ENCODE peak calls at places on chromosome 15, in seven cellular contexts. B is neural progenitor cell, T is GM23248, J is hepatocyte, L is MM.1S, X is HCT116, P is GM23338. Y is an unnamed sample.

GRCh38 chr15:75891895-75892294 is 11.8 kb upstream of the FBXO22 start:
- DNase-seq in B (no peak), T (peak; percentile 90), J (peak; percentile 45), L (no peak), X (no peak), P (no peak), Y (peak; percentile 52)

GRCh38 chr15:92025717-92026270 is 172.3 kb downstream of the SLCO3A1 start:
- DNase-seq in B (no peak), T (no peak), J (peak; percentile 49), L (no peak), X (no peak), P (no peak), Y (no peak)

GRCh38 chr15:100686725-100687488 is 84.5 kb downstream of the ASB7 start:
- DNase-seq in B (no peak), T (peak; percentile 88), J (no peak), L (no peak), X (no peak), P (no peak), Y (peak; percentile 90)

GRCh38 chr15:72315706-72316370 is 4.1 kb downstream of the CELF6 start:
- DNase-seq in B (no peak), T (no peak), J (peak; percentile 22), L (no peak), X (no peak), P (no peak), Y (no peak)

GRCh38 chr15:88902491-88902835 is 7.1 kb upstream of the HAPLN3 start:
- DNase-seq in B (no peak), T (no peak), J (no peak), L (no peak), X (no peak), P (no peak), Y (no peak)

GRCh38 chr15:55250392-55250791 is 39.2 kb downstream of the RAB27A start:
- DNase-seq in B (no peak), T (peak; percentile 87), J (peak; percentile 53), L (no peak), X (no peak), P (no peak), Y (peak; percentile 8)

GRCh38 chr15:38079236-38079635 is 144.8 kb downstream of the TMCO5A start:
- DNase-seq in B (no peak), T (no peak), J (no peak), L (no peak), X (no peak), P (no peak), Y (no peak)

GRCh38 chr15:101020451-101020850 is 101.3 kb downstream of the LRRK1 start:
- DNase-seq in B (no peak), T (no peak), J (no peak), L (no peak), X (no peak), P (no peak), Y (no peak)

DNA sequence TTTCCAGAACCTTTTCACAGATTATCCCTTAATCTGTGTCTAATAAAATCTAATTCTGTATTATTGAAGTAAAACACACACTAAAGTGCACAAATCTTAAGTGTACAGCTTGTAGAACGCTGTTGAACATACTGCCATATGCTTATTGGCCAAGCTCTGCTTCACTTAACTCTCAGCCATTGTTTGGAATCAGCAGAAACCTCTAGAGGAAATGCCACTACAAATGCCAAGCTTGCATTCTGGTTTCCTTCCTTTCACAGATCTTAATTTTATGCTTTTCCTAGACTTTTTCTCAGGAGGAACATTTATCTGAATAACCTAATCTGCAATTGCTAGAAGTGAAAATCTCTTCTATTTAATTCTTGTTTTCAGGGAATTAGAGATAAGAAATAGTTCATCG is 10.1 kb downstream of the MNS1 start:
- DNase-seq in B (no peak), T (no peak), J (no peak), L (no peak), X (no peak), P (no peak), Y (no peak)
- TF ChIP-seq EZH2phosphoT487 in B (no peak), T (no peak), J (no peak), L (no peak), X (no peak), P (no peak), Y (no peak)

DNA sequence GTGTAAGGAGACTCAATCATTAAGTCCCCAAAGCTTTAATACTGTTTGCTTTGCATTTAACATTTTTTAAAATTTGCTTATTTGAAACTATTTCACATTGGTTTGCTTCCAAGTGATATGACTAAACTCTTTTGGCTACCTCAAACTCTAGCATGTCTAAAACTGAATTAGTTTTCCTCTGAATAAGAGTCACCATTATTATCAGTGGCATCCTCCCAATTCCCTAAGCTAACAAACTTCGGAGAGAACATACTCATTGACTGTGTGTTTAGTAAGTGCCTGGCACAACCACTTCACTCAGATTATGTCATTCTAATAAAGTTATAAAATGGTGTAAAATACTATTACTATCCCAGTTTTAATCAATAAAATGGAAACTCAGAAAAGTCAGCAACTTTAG is 21.9 kb downstream of the ATOSA start:
- DNase-seq in B (no peak), T (peak; percentile 93), J (no peak), L (no peak), X (no peak), P (no peak), Y (peak; percentile 86)
- H3K4me2 ChIP-seq in B (no peak overlapping the region), T (peak overlapping the region; percentile 47), J (no peak overlapping the region), L (no peak overlapping the region), X (no peak overlapping the region), P (no peak overlapping the region), Y (peak overlapping the region; percentile 39)

GRCh38 chr15:60000113-60000823 is 3.8 kb upstream of the FOXB1 start:
- DNase-seq in B (peak; percentile 80), T (no peak), J (no peak), L (no peak), X (no peak), P (peak; percentile 72), Y (no peak)
- TF ChIP-seq EZH2 in B (no peak), T (peak; percentile 82), J (peak; percentile 80), L (no peak), X (no peak), P (peak; percentile 45), Y (no peak)

GRCh38 chr15:23857028-23857641 is 170.0 kb upstream of the NDN start:
- DNase-seq in B (peak; percentile 78), T (peak; percentile 57), J (peak; percentile 71), L (peak; percentile 78), X (no peak), P (peak; percentile 91), Y (peak; percentile 52)

GRCh38 chr15:23855947-23856346 is 168.8 kb upstream of the NDN start:
- DNase-seq in B (no peak), T (no peak), J (no peak), L (no peak), X (no peak), P (no peak), Y (no peak)

GRCh38 chr15:23860846-23861245 is 173.7 kb upstream of the NDN start:
- DNase-seq in B (no peak), T (no peak), J (no peak), L (no peak), X (no peak), P (no peak), Y (no peak)

GRCh38 chr15:23859008-23859407 is 171.9 kb upstream of the NDN start:
- DNase-seq in B (no peak), T (no peak), J (no peak), L (no peak), X (no peak), P (no peak), Y (no peak)

GRCh38 chr15:23860290-23860751 is 173.2 kb upstream of the NDN start:
- DNase-seq in B (peak; percentile 95), T (no peak), J (no peak), L (no peak), X (no peak), P (peak; percentile 80), Y (no peak)
- TF ChIP-seq EZH2phosphoT487 in B (no peak), T (no peak), J (no peak), L (no peak), X (no peak), P (no peak), Y (no peak)

GRCh38 chr15:40253179-40253790 is 14.4 kb downstream of the PAK6 start:
- DNase-seq in B (no peak), T (no peak), J (no peak), L (no peak), X (no peak), P (no peak), Y (peak; percentile 23)
- H3K4me2 ChIP-seq in B (peak overlapping the region; percentile 99), T (peak overlapping the region; percentile 59), J (peak overlapping the region; percentile 97), L (peak overlapping the region; percentile 71), X (peak overlapping the region; percentile 99), P (peak overlapping the region; percentile 97), Y (peak overlapping the region; percentile 99)

Y was measured in PC-3.